ENCODE peak calls at places on chromosomes 16 and 17, in nine cellular contexts. One of them, this sample, is unnamed.
A peak's percentile ranks its signal among the peaks of the same experiment; 100 is the strongest.

GRCh38 chr17:78883090-78883532 is 19.9 kb downstream of the CEP295NL start:
- DNase-seq in sigmoid colon: peak; percentile 90
- DNase-seq in AG04450: no peak
- DNase-seq in endothelial cell: no peak
- DNase-seq in lower leg skin: peak; percentile 80
- DNase-seq in AG09319: peak; percentile 87
- DNase-seq in A549: peak; percentile 98
- DNase-seq in fibroblast of pulmonary artery: peak; percentile 79
- DNase-seq in fibroblast of the aortic adventitia: peak; percentile 84
- DNase-seq in this sample: no peak

GRCh38 chr17:28449861-28450260 is 23.6 kb upstream of the SLC13A2 start:
- DNase-seq in sigmoid colon: no peak
- DNase-seq in AG04450: no peak
- DNase-seq in endothelial cell: no peak
- DNase-seq in lower leg skin: no peak
- DNase-seq in AG09319: no peak
- DNase-seq in A549: no peak
- DNase-seq in fibroblast of pulmonary artery: no peak
- DNase-seq in fibroblast of the aortic adventitia: no peak
- DNase-seq in this sample: no peak

GRCh38 chr16:23694707-23695373 is 16.2 kb downstream of the PLK1 start:
- DNase-seq in sigmoid colon: no peak
- DNase-seq in AG04450: no peak
- DNase-seq in endothelial cell: peak; percentile 58
- DNase-seq in lower leg skin: no peak
- DNase-seq in AG09319: no peak
- DNase-seq in A549: no peak
- DNase-seq in fibroblast of pulmonary artery: peak; percentile 37
- DNase-seq in fibroblast of the aortic adventitia: peak; percentile 28
- DNase-seq in this sample: no peak

GRCh38 chr17:1208966-1209365 is 29.2 kb upstream of the ABR start:
- DNase-seq in sigmoid colon: no peak
- DNase-seq in AG04450: no peak
- DNase-seq in endothelial cell: no peak
- DNase-seq in lower leg skin: no peak
- DNase-seq in AG09319: no peak
- DNase-seq in A549: no peak
- DNase-seq in fibroblast of pulmonary artery: no peak
- DNase-seq in fibroblast of the aortic adventitia: no peak
- DNase-seq in this sample: no peak

GRCh38 chr17:57420674-57421392 is 164.5 kb downstream of the MSI2 start:
- DNase-seq in sigmoid colon: no peak
- DNase-seq in AG04450: no peak
- DNase-seq in endothelial cell: no peak
- DNase-seq in lower leg skin: no peak
- DNase-seq in AG09319: no peak
- DNase-seq in A549: no peak
- DNase-seq in fibroblast of pulmonary artery: no peak
- DNase-seq in fibroblast of the aortic adventitia: no peak
- DNase-seq in this sample: no peak

GRCh38 chr17:81858170-81858966 is 2.0 kb downstream of the P4HB start:
- DNase-seq in sigmoid colon: no peak
- DNase-seq in AG04450: no peak
- DNase-seq in endothelial cell: no peak
- DNase-seq in lower leg skin: no peak
- DNase-seq in AG09319: no peak
- DNase-seq in A549: no peak
- DNase-seq in fibroblast of pulmonary artery: no peak
- DNase-seq in fibroblast of the aortic adventitia: no peak
- DNase-seq in this sample: no peak

GRCh38 chr17:40362696-40363479 is 1.6 kb downstream of the GJD3 start:
- DNase-seq in sigmoid colon: peak; percentile 79
- DNase-seq in AG04450: no peak
- DNase-seq in endothelial cell: peak; percentile 88
- DNase-seq in lower leg skin: no peak
- DNase-seq in AG09319: no peak
- DNase-seq in A549: peak; percentile 97
- DNase-seq in fibroblast of pulmonary artery: peak; percentile 75
- DNase-seq in fibroblast of the aortic adventitia: peak; percentile 61
- DNase-seq in this sample: peak; percentile 62

GRCh38 chr16:26363581-26363980 is 671.8 kb downstream of the HS3ST4 start:
- DNase-seq in sigmoid colon: no peak
- DNase-seq in AG04450: no peak
- DNase-seq in endothelial cell: no peak
- DNase-seq in lower leg skin: no peak
- DNase-seq in AG09319: no peak
- DNase-seq in A549: no peak
- DNase-seq in fibroblast of pulmonary artery: no peak
- DNase-seq in fibroblast of the aortic adventitia: no peak
- DNase-seq in this sample: no peak

GRCh38 chr16:88630941-88631340 is 7.4 kb upstream of the IL17C start:
- DNase-seq in sigmoid colon: no peak
- DNase-seq in AG04450: no peak
- DNase-seq in endothelial cell: no peak
- DNase-seq in lower leg skin: no peak
- DNase-seq in AG09319: no peak
- DNase-seq in A549: no peak
- DNase-seq in fibroblast of pulmonary artery: no peak
- DNase-seq in fibroblast of the aortic adventitia: no peak
- DNase-seq in this sample: no peak

GRCh38 chr16:54194008-54194731 is 92.4 kb downstream of the IRX3 start:
- DNase-seq in sigmoid colon: peak; percentile 83
- DNase-seq in AG04450: no peak
- DNase-seq in endothelial cell: peak; percentile 10
- DNase-seq in lower leg skin: peak; percentile 71
- DNase-seq in AG09319: no peak
- DNase-seq in A549: no peak
- DNase-seq in fibroblast of pulmonary artery: peak; percentile 40
- DNase-seq in fibroblast of the aortic adventitia: peak; percentile 57
- DNase-seq in this sample: peak; percentile 47

GRCh38 chr17:13538841-13539411 is 62.8 kb downstream of the HS3ST3A1 start:
- DNase-seq in sigmoid colon: no peak
- DNase-seq in AG04450: no peak
- DNase-seq in endothelial cell: no peak
- DNase-seq in lower leg skin: no peak
- DNase-seq in AG09319: no peak
- DNase-seq in A549: no peak
- DNase-seq in fibroblast of pulmonary artery: no peak
- DNase-seq in fibroblast of the aortic adventitia: no peak
- DNase-seq in this sample: no peak

GRCh38 chr16:85658504-85659326 is 30.0 kb downstream of the GINS2 start:
- DNase-seq in sigmoid colon: peak; percentile 61
- DNase-seq in AG04450: no peak
- DNase-seq in endothelial cell: no peak
- DNase-seq in lower leg skin: no peak
- DNase-seq in AG09319: no peak
- DNase-seq in A549: no peak
- DNase-seq in fibroblast of pulmonary artery: no peak
- DNase-seq in fibroblast of the aortic adventitia: no peak
- DNase-seq in this sample: no peak

GRCh38 chr16:21037168-21037567 is 113.5 kb downstream of the DNAH3 start:
- DNase-seq in sigmoid colon: no peak
- DNase-seq in AG04450: no peak
- DNase-seq in endothelial cell: no peak
- DNase-seq in lower leg skin: no peak
- DNase-seq in AG09319: no peak
- DNase-seq in A549: no peak
- DNase-seq in fibroblast of pulmonary artery: no peak
- DNase-seq in fibroblast of the aortic adventitia: no peak
- DNase-seq in this sample: no peak

GRCh38 chr17:82104797-82105416 is 6.9 kb upstream of the FASN start:
- DNase-seq in sigmoid colon: no peak
- DNase-seq in AG04450: no peak
- DNase-seq in endothelial cell: no peak
- DNase-seq in lower leg skin: no peak
- DNase-seq in AG09319: no peak
- DNase-seq in A549: no peak
- DNase-seq in fibroblast of pulmonary artery: no peak
- DNase-seq in fibroblast of the aortic adventitia: no peak
- DNase-seq in this sample: no peak

GRCh38 chr16:30065943-30066881 is 652 bp downstream of the ALDOA start:
- DNase-seq in sigmoid colon: no peak
- DNase-seq in AG04450: no peak
- DNase-seq in endothelial cell: no peak
- DNase-seq in lower leg skin: no peak
- DNase-seq in AG09319: no peak
- DNase-seq in A549: no peak
- DNase-seq in fibroblast of pulmonary artery: peak; percentile 72
- DNase-seq in fibroblast of the aortic adventitia: peak; percentile 59
- DNase-seq in this sample: no peak

GRCh38 chr16:77057161-77057736 is 133.7 kb upstream of the MON1B start:
- DNase-seq in sigmoid colon: no peak
- DNase-seq in AG04450: no peak
- DNase-seq in endothelial cell: no peak
- DNase-seq in lower leg skin: no peak
- DNase-seq in AG09319: no peak
- DNase-seq in A549: no peak
- DNase-seq in fibroblast of pulmonary artery: no peak
- DNase-seq in fibroblast of the aortic adventitia: no peak
- DNase-seq in this sample: no peak

GRCh38 chr17:36014946-36015345 is 2.8 kb downstream of the CCL23 start:
- DNase-seq in sigmoid colon: no peak
- DNase-seq in AG04450: no peak
- DNase-seq in endothelial cell: no peak
- DNase-seq in lower leg skin: no peak
- DNase-seq in AG09319: no peak
- DNase-seq in A549: no peak
- DNase-seq in fibroblast of pulmonary artery: no peak
- DNase-seq in fibroblast of the aortic adventitia: no peak
- DNase-seq in this sample: no peak

GRCh38 chr16:2033057-2033911 is 6.6 kb downstream of the NHERF2 start:
- DNase-seq in sigmoid colon: peak; percentile 92
- DNase-seq in AG04450: no peak
- DNase-seq in endothelial cell: no peak
- DNase-seq in lower leg skin: no peak
- DNase-seq in AG09319: no peak
- DNase-seq in A549: no peak
- DNase-seq in fibroblast of pulmonary artery: peak; percentile 66
- DNase-seq in fibroblast of the aortic adventitia: peak; percentile 61
- DNase-seq in this sample: peak; percentile 45

GRCh38 chr16:69925311-69925710 is 25.8 kb upstream of the CLEC18A start:
- DNase-seq in sigmoid colon: no peak
- DNase-seq in AG04450: no peak
- DNase-seq in endothelial cell: no peak
- DNase-seq in lower leg skin: no peak
- DNase-seq in AG09319: no peak
- DNase-seq in A549: no peak
- DNase-seq in fibroblast of pulmonary artery: no peak
- DNase-seq in fibroblast of the aortic adventitia: no peak
- DNase-seq in this sample: no peak

GRCh38 chr17:12620200-12620720 is 45.4 kb upstream of the MYOCD start:
- DNase-seq in sigmoid colon: no peak
- DNase-seq in AG04450: no peak
- DNase-seq in endothelial cell: no peak
- DNase-seq in lower leg skin: no peak
- DNase-seq in AG09319: no peak
- DNase-seq in A549: no peak
- DNase-seq in fibroblast of pulmonary artery: peak; percentile 33
- DNase-seq in fibroblast of the aortic adventitia: no peak
- DNase-seq in this sample: no peak

GRCh38 chr16:75012380-75013081 is 13.7 kb downstream of the ZNRF1 start:
- DNase-seq in sigmoid colon: no peak
- DNase-seq in AG04450: no peak
- DNase-seq in endothelial cell: no peak
- DNase-seq in lower leg skin: no peak
- DNase-seq in AG09319: no peak
- DNase-seq in A549: no peak
- DNase-seq in fibroblast of pulmonary artery: no peak
- DNase-seq in fibroblast of the aortic adventitia: peak; percentile 28
- DNase-seq in this sample: no peak

DNA sequence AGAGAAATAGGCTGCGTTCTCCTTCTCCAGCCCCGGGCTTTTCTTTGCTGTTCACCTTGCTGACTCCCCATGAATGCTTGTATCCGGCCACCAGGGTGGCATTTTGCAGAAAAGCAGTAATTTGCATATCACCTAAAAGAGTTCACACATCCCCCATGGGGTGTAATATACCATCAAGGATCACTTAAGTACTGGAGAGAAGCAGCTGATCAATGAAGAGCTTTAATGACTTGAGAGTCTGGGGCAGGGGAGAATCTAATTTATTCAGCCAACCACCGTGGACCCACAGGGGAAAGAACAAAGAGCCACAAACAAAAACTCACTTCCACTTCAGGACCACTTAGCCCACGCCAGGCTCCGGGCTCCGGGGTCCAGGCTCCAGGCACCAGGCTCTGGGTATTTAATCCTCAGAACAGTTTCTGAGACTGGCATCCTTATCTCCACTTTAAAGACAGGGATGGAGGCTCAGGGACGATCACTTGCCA is 33.9 kb upstream of the SEC14L1 start:
- DNase-seq in sigmoid colon: no peak
- DNase-seq in AG04450: no peak
- DNase-seq in endothelial cell: no peak
- DNase-seq in lower leg skin: no peak
- DNase-seq in AG09319: no peak
- DNase-seq in A549: no peak
- DNase-seq in fibroblast of pulmonary artery: no peak
- DNase-seq in fibroblast of the aortic adventitia: no peak
- DNase-seq in this sample: no peak
- TF ChIP-seq CTCF in sigmoid colon: no peak
- TF ChIP-seq CTCF in AG04450: no peak
- TF ChIP-seq CTCF in endothelial cell: no peak
- TF ChIP-seq CTCF in lower leg skin: no peak
- TF ChIP-seq CTCF in AG09319: no peak
- TF ChIP-seq CTCF in A549: no peak
- TF ChIP-seq CTCF in fibroblast of pulmonary artery: no peak
- TF ChIP-seq CTCF in fibroblast of the aortic adventitia: no peak
- TF ChIP-seq CTCF in this sample: no peak

GRCh38 chr17:71237903-71238538 is 882.8 kb upstream of the SOX9 start:
- DNase-seq in sigmoid colon: no peak
- DNase-seq in AG04450: no peak
- DNase-seq in endothelial cell: no peak
- DNase-seq in lower leg skin: no peak
- DNase-seq in AG09319: peak; percentile 32
- DNase-seq in A549: peak; percentile 6
- DNase-seq in fibroblast of pulmonary artery: peak; percentile 46
- DNase-seq in fibroblast of the aortic adventitia: peak; percentile 4
- DNase-seq in this sample: no peak
- TF ChIP-seq CTCF in sigmoid colon: no peak
- TF ChIP-seq CTCF in AG04450: peak; percentile 40
- TF ChIP-seq CTCF in endothelial cell: no peak
- TF ChIP-seq CTCF in lower leg skin: no peak
- TF ChIP-seq CTCF in AG09319: peak; percentile 43
- TF ChIP-seq CTCF in A549: peak; percentile 43
- TF ChIP-seq CTCF in fibroblast of pulmonary artery: peak; percentile 15
- TF ChIP-seq CTCF in fibroblast of the aortic adventitia: no peak
- TF ChIP-seq CTCF in this sample: no peak

GRCh38 chr17:37737081-37737480 is 7.8 kb downstream of the HNF1B start:
- DNase-seq in sigmoid colon: no peak
- DNase-seq in AG04450: no peak
- DNase-seq in endothelial cell: no peak
- DNase-seq in lower leg skin: no peak
- DNase-seq in AG09319: no peak
- DNase-seq in A549: peak; percentile 41
- DNase-seq in fibroblast of pulmonary artery: no peak
- DNase-seq in fibroblast of the aortic adventitia: no peak
- DNase-seq in this sample: no peak
- TF ChIP-seq CTCF in sigmoid colon: no peak
- TF ChIP-seq CTCF in AG04450: peak; percentile 35
- TF ChIP-seq CTCF in endothelial cell: no peak
- TF ChIP-seq CTCF in lower leg skin: no peak
- TF ChIP-seq CTCF in AG09319: no peak
- TF ChIP-seq CTCF in A549: peak; percentile 65
- TF ChIP-seq CTCF in fibroblast of pulmonary artery: peak; percentile 5
- TF ChIP-seq CTCF in fibroblast of the aortic adventitia: no peak
- TF ChIP-seq CTCF in this sample: no peak

GRCh38 chr17:18970582-18971480 is 18.9 kb downstream of the SLC5A10 start:
- DNase-seq in sigmoid colon: no peak
- DNase-seq in AG04450: no peak
- DNase-seq in endothelial cell: no peak
- DNase-seq in lower leg skin: no peak
- DNase-seq in AG09319: no peak
- DNase-seq in A549: no peak
- DNase-seq in fibroblast of pulmonary artery: no peak
- DNase-seq in fibroblast of the aortic adventitia: no peak
- DNase-seq in this sample: no peak
- TF ChIP-seq CTCF in sigmoid colon: no peak
- TF ChIP-seq CTCF in AG04450: peak; percentile 25
- TF ChIP-seq CTCF in endothelial cell: no peak
- TF ChIP-seq CTCF in lower leg skin: no peak
- TF ChIP-seq CTCF in AG09319: peak; percentile 0
- TF ChIP-seq CTCF in A549: peak; percentile 22
- TF ChIP-seq CTCF in fibroblast of pulmonary artery: no peak
- TF ChIP-seq CTCF in fibroblast of the aortic adventitia: peak; percentile 6
- TF ChIP-seq CTCF in this sample: no peak

This sample was measured in mesothelial cell of epicardium.